ENCODE peak calls at places on chromosome 6, in eight cellular contexts. One of them, this sample, is unnamed.

GRCh38 chr6:46575530-46575929 is 77.1 kb downstream of the CYP39A1 start:
- DNase-seq in IMR-90: no peak
- DNase-seq in body of pancreas: no peak
- DNase-seq in mammary epithelial cell: no peak
- DNase-seq in transverse colon: no peak
- DNase-seq in RWPE2: no peak
- DNase-seq in hepatocyte: no peak
- DNase-seq in testis: no peak
- DNase-seq in this sample: no peak

GRCh38 chr6:136609878-136610706 is 59.9 kb upstream of the MAP7 start:
- DNase-seq in IMR-90: peak; percentile 100
- DNase-seq in mammary epithelial cell: peak; percentile 99
- DNase-seq in transverse colon: peak; percentile 72
- DNase-seq in hepatocyte: peak; percentile 69
- DNase-seq in testis: no peak
- DNase-seq in RWPE2: peak; percentile 81
- DNase-seq in body of pancreas: peak; percentile 26
- DNase-seq in this sample: peak; percentile 99

GRCh38 chr6:160005861-160006540 is 37.1 kb downstream of the IGF2R start:
- DNase-seq in hepatocyte: no peak
- DNase-seq in testis: peak; percentile 73
- DNase-seq in transverse colon: no peak
- DNase-seq in RWPE2: no peak
- DNase-seq in mammary epithelial cell: peak; percentile 19
- DNase-seq in IMR-90: peak; percentile 61
- DNase-seq in body of pancreas: no peak
- DNase-seq in this sample: no peak

GRCh38 chr6:137776786-137777185 is 90.3 kb upstream of the TNFAIP3 start:
- DNase-seq in mammary epithelial cell: no peak
- DNase-seq in testis: no peak
- DNase-seq in body of pancreas: no peak
- DNase-seq in transverse colon: peak; percentile 22
- DNase-seq in RWPE2: no peak
- DNase-seq in IMR-90: peak; percentile 73
- DNase-seq in hepatocyte: peak; percentile 35
- DNase-seq in this sample: no peak

GRCh38 chr6:138346302-138347195 is 31.2 kb upstream of the SMIM28 start:
- DNase-seq in transverse colon: no peak
- DNase-seq in mammary epithelial cell: peak; percentile 39
- DNase-seq in RWPE2: no peak
- DNase-seq in hepatocyte: no peak
- DNase-seq in IMR-90: peak; percentile 19
- DNase-seq in testis: no peak
- DNase-seq in body of pancreas: no peak
- DNase-seq in this sample: peak; percentile 35

GRCh38 chr6:134035823-134036296 is 16.6 kb downstream of the SLC2A12 start:
- DNase-seq in mammary epithelial cell: peak; percentile 98
- DNase-seq in IMR-90: peak; percentile 64
- DNase-seq in hepatocyte: peak; percentile 15
- DNase-seq in transverse colon: peak; percentile 42
- DNase-seq in RWPE2: peak; percentile 84
- DNase-seq in body of pancreas: peak; percentile 25
- DNase-seq in testis: no peak
- DNase-seq in this sample: no peak

GRCh38 chr6:53361549-53362031 is 12.8 kb upstream of the ELOVL5 start:
- DNase-seq in RWPE2: no peak
- DNase-seq in body of pancreas: peak; percentile 44
- DNase-seq in mammary epithelial cell: peak; percentile 77
- DNase-seq in hepatocyte: no peak
- DNase-seq in transverse colon: no peak
- DNase-seq in IMR-90: peak; percentile 30
- DNase-seq in testis: peak; percentile 50
- DNase-seq in this sample: no peak

GRCh38 chr6:148422085-148422484 is 79.4 kb downstream of the SASH1 start:
- DNase-seq in transverse colon: no peak
- DNase-seq in mammary epithelial cell: no peak
- DNase-seq in body of pancreas: no peak
- DNase-seq in hepatocyte: no peak
- DNase-seq in RWPE2: no peak
- DNase-seq in IMR-90: no peak
- DNase-seq in testis: no peak
- DNase-seq in this sample: no peak

GRCh38 chr6:43951756-43952675 is 175.2 kb downstream of the MRPL14 start:
- DNase-seq in hepatocyte: no peak
- DNase-seq in testis: no peak
- DNase-seq in transverse colon: no peak
- DNase-seq in IMR-90: no peak
- DNase-seq in RWPE2: peak; percentile 27
- DNase-seq in body of pancreas: peak; percentile 11
- DNase-seq in mammary epithelial cell: no peak
- DNase-seq in this sample: no peak

GRCh38 chr6:25257686-25258348 is 21.4 kb upstream of the CARMIL1 start:
- DNase-seq in body of pancreas: no peak
- DNase-seq in IMR-90: no peak
- DNase-seq in mammary epithelial cell: no peak
- DNase-seq in RWPE2: no peak
- DNase-seq in testis: no peak
- DNase-seq in transverse colon: no peak
- DNase-seq in hepatocyte: no peak
- DNase-seq in this sample: no peak

GRCh38 chr6:73610444-73611275 is 43.1 kb downstream of the SLC17A5 start:
- DNase-seq in RWPE2: no peak
- DNase-seq in transverse colon: no peak
- DNase-seq in body of pancreas: no peak
- DNase-seq in testis: no peak
- DNase-seq in mammary epithelial cell: peak; percentile 33
- DNase-seq in hepatocyte: peak; percentile 62
- DNase-seq in IMR-90: peak; percentile 66
- DNase-seq in this sample: peak; percentile 31

GRCh38 chr6:89986650-89987074 is 92.4 kb downstream of the GJA10 start:
- DNase-seq in RWPE2: no peak
- DNase-seq in body of pancreas: no peak
- DNase-seq in mammary epithelial cell: no peak
- DNase-seq in transverse colon: no peak
- DNase-seq in IMR-90: peak; percentile 89
- DNase-seq in hepatocyte: no peak
- DNase-seq in testis: no peak
- DNase-seq in this sample: peak; percentile 27

GRCh38 chr6:148835920-148836441 is 89.2 kb downstream of the UST start:
- DNase-seq in IMR-90: peak; percentile 96
- DNase-seq in testis: no peak
- DNase-seq in hepatocyte: peak; percentile 16
- DNase-seq in transverse colon: no peak
- DNase-seq in body of pancreas: no peak
- DNase-seq in RWPE2: no peak
- DNase-seq in mammary epithelial cell: no peak
- DNase-seq in this sample: peak; percentile 88

GRCh38 chr6:107769053-107769658 is 55.0 kb downstream of the SCML4 start:
- DNase-seq in RWPE2: no peak
- DNase-seq in body of pancreas: no peak
- DNase-seq in transverse colon: no peak
- DNase-seq in IMR-90: no peak
- DNase-seq in testis: no peak
- DNase-seq in mammary epithelial cell: no peak
- DNase-seq in hepatocyte: no peak
- DNase-seq in this sample: no peak

GRCh38 chr6:132530293-132530974 is 7.6 kb upstream of the TAAR9 start:
- DNase-seq in hepatocyte: peak; percentile 86
- DNase-seq in RWPE2: no peak
- DNase-seq in body of pancreas: peak; percentile 64
- DNase-seq in IMR-90: peak; percentile 69
- DNase-seq in testis: peak; percentile 71
- DNase-seq in transverse colon: peak; percentile 63
- DNase-seq in mammary epithelial cell: peak; percentile 38
- DNase-seq in this sample: no peak

GRCh38 chr6:45946352-45946751 is 69.3 kb downstream of the CLIC5 start:
- DNase-seq in transverse colon: no peak
- DNase-seq in testis: peak; percentile 44
- DNase-seq in body of pancreas: no peak
- DNase-seq in IMR-90: peak; percentile 72
- DNase-seq in RWPE2: no peak
- DNase-seq in hepatocyte: peak; percentile 74
- DNase-seq in mammary epithelial cell: no peak
- DNase-seq in this sample: peak; percentile 57

GRCh38 chr6:53795702-53796450 is 1.1 kb downstream of the LRRC1 start:
- DNase-seq in transverse colon: peak; percentile 58
- DNase-seq in body of pancreas: peak; percentile 51
- DNase-seq in RWPE2: peak; percentile 50
- DNase-seq in hepatocyte: peak; percentile 68
- DNase-seq in IMR-90: peak; percentile 28
- DNase-seq in testis: peak; percentile 57
- DNase-seq in mammary epithelial cell: peak; percentile 58
- DNase-seq in this sample: no peak

DNA sequence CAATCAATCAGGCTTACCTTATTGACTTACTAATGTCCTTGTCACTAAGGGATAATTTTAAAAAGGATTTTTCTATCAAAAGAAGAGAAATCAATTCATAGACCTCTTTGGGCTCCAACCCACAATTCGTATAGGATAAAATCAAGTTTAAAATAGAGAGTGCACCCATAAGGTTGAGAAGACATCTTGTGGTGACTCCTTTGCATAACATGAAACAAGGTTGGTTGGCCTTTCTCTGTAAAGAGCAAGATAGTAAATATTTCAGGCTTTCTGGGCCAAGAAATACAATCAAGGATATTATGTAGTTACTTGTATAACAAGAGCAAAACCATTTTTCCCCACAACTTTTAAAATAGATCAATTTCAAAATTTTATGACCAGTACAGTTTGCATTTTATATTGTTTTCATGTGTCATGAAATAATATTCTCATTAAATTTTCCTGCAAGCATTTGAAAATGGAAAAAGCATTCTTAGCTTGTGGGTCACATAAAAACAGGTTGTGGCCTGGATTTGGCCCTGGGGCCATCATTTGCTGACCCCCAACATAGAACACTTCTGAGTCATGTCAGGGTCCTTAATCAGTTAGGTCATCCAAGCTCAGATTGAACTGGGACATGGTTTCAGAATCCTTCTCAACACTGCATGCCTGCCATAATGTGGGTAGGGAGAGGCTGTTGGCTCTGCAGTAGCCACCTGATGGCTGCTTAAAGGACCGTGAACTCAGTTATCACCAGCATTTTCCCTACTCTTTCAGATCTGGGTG is 76.7 kb downstream of the MYB start:
- DNase-seq in mammary epithelial cell: no peak
- DNase-seq in transverse colon: no peak
- DNase-seq in hepatocyte: no peak
- DNase-seq in IMR-90: no peak
- DNase-seq in testis: no peak
- DNase-seq in body of pancreas: no peak
- DNase-seq in RWPE2: no peak
- DNase-seq in this sample: no peak
- TF ChIP-seq CTCF in mammary epithelial cell: peak; percentile 11
- TF ChIP-seq CTCF in transverse colon: no peak
- TF ChIP-seq CTCF in hepatocyte: peak; percentile 4
- TF ChIP-seq CTCF in IMR-90: no peak
- TF ChIP-seq CTCF in testis: no peak
- TF ChIP-seq CTCF in body of pancreas: no peak
- TF ChIP-seq CTCF in RWPE2: peak; percentile 29
- TF ChIP-seq CTCF in this sample: peak; percentile 6

GRCh38 chr6:168101201-168102092 is 22.4 kb upstream of the FRMD1 start:
- DNase-seq in hepatocyte: no peak
- DNase-seq in body of pancreas: no peak
- DNase-seq in mammary epithelial cell: no peak
- DNase-seq in transverse colon: no peak
- DNase-seq in testis: no peak
- DNase-seq in RWPE2: peak; percentile 49
- DNase-seq in IMR-90: no peak
- DNase-seq in this sample: no peak

GRCh38 chr6:168102093-168102985 is 23.3 kb upstream of the FRMD1 start:
- DNase-seq in hepatocyte: no peak
- DNase-seq in body of pancreas: peak; percentile 71
- DNase-seq in mammary epithelial cell: no peak
- DNase-seq in testis: no peak
- DNase-seq in RWPE2: no peak
- DNase-seq in transverse colon: peak; percentile 29
- DNase-seq in IMR-90: no peak
- DNase-seq in this sample: no peak

GRCh38 chr6:168100803-168101095 is 21.7 kb upstream of the FRMD1 start:
- DNase-seq in RWPE2: peak; percentile 17
- DNase-seq in testis: no peak
- DNase-seq in hepatocyte: no peak
- DNase-seq in body of pancreas: no peak
- DNase-seq in mammary epithelial cell: no peak
- DNase-seq in IMR-90: no peak
- DNase-seq in transverse colon: no peak
- DNase-seq in this sample: no peak

GRCh38 chr6:168104636-168105035 is 25.6 kb upstream of the FRMD1 start:
- DNase-seq in transverse colon: no peak
- DNase-seq in IMR-90: no peak
- DNase-seq in body of pancreas: no peak
- DNase-seq in mammary epithelial cell: no peak
- DNase-seq in testis: no peak
- DNase-seq in RWPE2: peak; percentile 36
- DNase-seq in hepatocyte: no peak
- DNase-seq in this sample: no peak

GRCh38 chr6:168103036-168103830 is 24.2 kb upstream of the FRMD1 start:
- DNase-seq in testis: no peak
- DNase-seq in transverse colon: no peak
- DNase-seq in RWPE2: peak; percentile 34
- DNase-seq in hepatocyte: no peak
- DNase-seq in IMR-90: no peak
- DNase-seq in mammary epithelial cell: no peak
- DNase-seq in body of pancreas: no peak
- DNase-seq in this sample: no peak
- H3K27me3 ChIP-seq in testis: no peaks in the 10 kb centered on the region
- H3K27me3 ChIP-seq in transverse colon: peaks cover 38% of the 10 kb centered on the region
- H3K27me3 ChIP-seq in RWPE2: peaks cover 23% of the 10 kb centered on the region
- H3K27me3 ChIP-seq in hepatocyte: no peaks in the 10 kb centered on the region
- H3K27me3 ChIP-seq in IMR-90: peaks cover 48% of the 10 kb centered on the region
- H3K27me3 ChIP-seq in mammary epithelial cell: peaks cover 15% of the 10 kb centered on the region
- H3K27me3 ChIP-seq in body of pancreas: no peaks in the 10 kb centered on the region
- H3K27me3 ChIP-seq in this sample: peaks cover 14% of the 10 kb centered on the region

DNA sequence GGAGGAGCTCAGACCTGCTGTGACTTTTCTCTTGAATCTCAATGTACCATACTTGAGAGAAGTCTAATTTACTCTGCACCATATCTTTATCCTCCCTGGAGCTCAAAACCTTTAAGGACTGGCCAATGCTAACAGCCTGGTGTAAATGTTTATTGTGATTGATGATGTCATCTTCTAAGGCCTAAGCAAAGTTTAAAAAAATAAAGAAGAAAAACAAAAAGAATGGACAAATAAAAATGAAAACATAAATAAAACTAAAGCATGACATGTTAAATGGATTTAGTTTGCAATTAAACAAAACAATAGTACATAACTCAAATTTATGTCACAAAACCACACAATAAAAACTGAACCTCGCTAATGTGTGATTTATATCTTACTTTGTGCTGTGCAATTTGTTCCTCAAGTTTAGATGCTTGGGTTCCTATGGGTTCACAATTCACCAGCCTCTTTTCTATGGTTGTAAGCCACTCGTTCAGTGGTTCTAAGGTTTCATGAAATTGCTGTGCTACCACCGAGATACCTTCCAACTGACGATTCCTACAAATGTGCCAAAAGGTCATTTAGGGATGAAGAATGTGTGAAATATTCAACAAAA is 113.0 kb downstream of the DST start:
- DNase-seq in mammary epithelial cell: no peak
- DNase-seq in body of pancreas: no peak
- DNase-seq in transverse colon: no peak
- DNase-seq in testis: no peak
- DNase-seq in IMR-90: peak; percentile 45
- DNase-seq in hepatocyte: no peak
- DNase-seq in RWPE2: no peak
- DNase-seq in this sample: no peak
- H3K36me3 ChIP-seq in mammary epithelial cell: peaks cover 32% of the 10 kb centered on the region
- H3K36me3 ChIP-seq in body of pancreas: peaks cover 5% of the 10 kb centered on the region
- H3K36me3 ChIP-seq in transverse colon: peaks cover 2% of the 10 kb centered on the region
- H3K36me3 ChIP-seq in testis: no peaks in the 10 kb centered on the region
- H3K36me3 ChIP-seq in IMR-90: peaks cover 34% of the 10 kb centered on the region
- H3K36me3 ChIP-seq in hepatocyte: no peaks in the 10 kb centered on the region
- H3K36me3 ChIP-seq in RWPE2: peaks cover 80% of the 10 kb centered on the region
- H3K36me3 ChIP-seq in this sample: peaks cover 2% of the 10 kb centered on the region

GRCh38 chr6:100678027-100678426 is 203.1 kb downstream of the ASCC3 start:
- DNase-seq in body of pancreas: no peak
- DNase-seq in hepatocyte: no peak
- DNase-seq in IMR-90: peak; percentile 28
- DNase-seq in RWPE2: no peak
- DNase-seq in transverse colon: no peak
- DNase-seq in mammary epithelial cell: no peak
- DNase-seq in testis: no peak
- DNase-seq in this sample: no peak
- TF ChIP-seq CTCF in body of pancreas: no peak
- TF ChIP-seq CTCF in hepatocyte: peak; percentile 39
- TF ChIP-seq CTCF in IMR-90: peak; percentile 37
- TF ChIP-seq CTCF in RWPE2: no peak
- TF ChIP-seq CTCF in transverse colon: no peak
- TF ChIP-seq CTCF in mammary epithelial cell: no peak
- TF ChIP-seq CTCF in testis: no peak
- TF ChIP-seq CTCF in this sample: peak; percentile 12

This sample was measured in BJ.